ENCODE peak calls at places on chromosomes 1 and 21, in seven cellular contexts. B is ovary; U is fibroblast of lung; S is body of pancreas; F is naive thymus-derived CD4-positive, alpha-beta T cell; I is IMR-90; W is PC-9. Y is an unnamed sample.

GRCh38 chr1:212610575-212610967 is 2.0 kb downstream of the ATF3 start:
- DNase-seq in S (no peak), F (no peak), W (no peak), U (no peak), B (no peak), I (no peak), Y (no peak)

GRCh38 chr1:169466259-169467230 is 19.2 kb downstream of the SLC19A2 start:
- DNase-seq in I (peak), B (no peak), S (peak), F (no peak), W (peak), U (peak), Y (no peak)

GRCh38 chr1:34529935-34530859 is 224.7 kb upstream of the GJB5 start:
- DNase-seq in B (no peak), S (no peak), I (no peak), W (no peak), F (no peak), U (peak), Y (peak)

GRCh38 chr21:32046191-32046590 is 173.4 kb downstream of the HUNK start:
- DNase-seq in I (no peak), U (no peak), W (no peak), B (no peak), S (no peak), F (no peak), Y (no peak)

GRCh38 chr1:87058343-87058649 is 143.9 kb downstream of the HS2ST1 start:
- DNase-seq in W (no peak), F (no peak), U (peak), S (no peak), I (peak), B (no peak), Y (no peak)

GRCh38 chr1:147083919-147084272 is 88.4 kb downstream of the PRKAB2 start:
- DNase-seq in S (no peak), U (no peak), I (no peak), W (peak), B (no peak), F (no peak), Y (no peak)

GRCh38 chr1:114154146-114154962 is 685 bp upstream of the SYT6 start:
- DNase-seq in S (peak), I (no peak), U (peak), F (no peak), B (no peak), W (no peak), Y (no peak)

GRCh38 chr1:226519135-226519534 is 29.4 kb upstream of the STUM start:
- DNase-seq in F (no peak), U (no peak), S (no peak), I (no peak), B (no peak), W (no peak), Y (no peak)

GRCh38 chr1:90821152-90821792 is 104.2 kb upstream of the BARHL2 start:
- DNase-seq in U (peak), S (no peak), I (no peak), W (no peak), F (no peak), B (no peak), Y (no peak)

GRCh38 chr1:198107041-198107440 is 49.8 kb upstream of the NEK7 start:
- DNase-seq in W (peak), U (peak), F (no peak), B (no peak), I (peak), S (no peak), Y (no peak)

GRCh38 chr1:18852501-18852900 is 7.0 kb downstream of the TAS1R2 start:
- DNase-seq in F (no peak), U (no peak), S (no peak), I (no peak), W (no peak), B (no peak), Y (no peak)

GRCh38 chr1:95041491-95042165 is 31.1 kb downstream of the ALG14 start:
- DNase-seq in I (peak), W (peak), U (peak), F (no peak), B (peak), S (peak), Y (no peak)

GRCh38 chr1:210695041-210695440 is 366.3 kb downstream of the HHAT start:
- DNase-seq in F (no peak), B (no peak), S (no peak), U (peak), W (no peak), I (peak), Y (no peak)

GRCh38 chr21:14013056-14013603 is 197.6 kb downstream of the LIPI start:
- DNase-seq in S (no peak), W (no peak), B (no peak), I (no peak), U (no peak), F (no peak), Y (no peak)

DNA sequence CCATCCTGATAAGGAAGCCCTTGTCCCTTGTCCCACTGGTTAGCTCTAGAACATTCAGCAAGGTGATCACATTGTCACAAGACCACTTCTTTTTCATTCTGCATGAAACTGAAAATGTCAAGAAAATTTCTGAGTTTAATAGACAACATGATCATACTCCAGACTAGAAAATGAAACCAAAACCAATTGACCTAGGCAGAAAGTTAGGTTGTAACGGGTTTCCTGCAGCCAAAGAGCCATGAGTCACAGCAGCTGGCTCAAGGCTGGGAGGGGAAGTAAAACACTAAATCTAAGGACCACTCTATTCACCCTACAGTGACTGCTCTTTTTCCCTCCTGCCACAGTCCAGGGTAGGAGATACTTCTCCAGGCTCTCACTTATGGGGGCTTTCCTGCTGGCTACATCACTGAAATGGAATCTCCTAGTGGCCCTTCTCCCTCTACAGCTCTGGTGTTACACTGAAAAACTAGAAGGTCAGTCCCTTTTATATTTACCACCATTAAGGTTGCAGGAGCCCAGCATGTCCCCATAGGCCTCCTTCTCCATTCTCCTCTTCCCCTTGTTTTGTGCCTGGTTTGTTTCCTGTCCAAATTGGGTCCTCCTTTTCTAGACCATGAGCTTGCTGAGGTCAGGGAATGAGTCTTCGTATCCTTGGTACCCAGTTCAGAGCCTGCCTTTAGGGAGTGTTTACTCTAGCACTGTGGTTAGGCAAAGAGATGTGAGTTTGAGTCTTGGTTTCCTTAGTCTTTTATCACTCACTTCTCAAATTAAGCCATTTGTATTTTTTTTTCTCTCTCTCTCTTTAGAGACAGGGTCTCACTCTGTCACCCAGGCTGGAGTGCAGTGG is 236.5 kb upstream of the JUN start:
- DNase-seq in F (peak), S (peak), U (peak), I (peak), B (peak), W (peak), Y (peak)
- H3K4me3 ChIP-seq in F (peak), S (no peak), U (no peak), I (peak), B (peak), W (no peak), Y (peak)

DNA sequence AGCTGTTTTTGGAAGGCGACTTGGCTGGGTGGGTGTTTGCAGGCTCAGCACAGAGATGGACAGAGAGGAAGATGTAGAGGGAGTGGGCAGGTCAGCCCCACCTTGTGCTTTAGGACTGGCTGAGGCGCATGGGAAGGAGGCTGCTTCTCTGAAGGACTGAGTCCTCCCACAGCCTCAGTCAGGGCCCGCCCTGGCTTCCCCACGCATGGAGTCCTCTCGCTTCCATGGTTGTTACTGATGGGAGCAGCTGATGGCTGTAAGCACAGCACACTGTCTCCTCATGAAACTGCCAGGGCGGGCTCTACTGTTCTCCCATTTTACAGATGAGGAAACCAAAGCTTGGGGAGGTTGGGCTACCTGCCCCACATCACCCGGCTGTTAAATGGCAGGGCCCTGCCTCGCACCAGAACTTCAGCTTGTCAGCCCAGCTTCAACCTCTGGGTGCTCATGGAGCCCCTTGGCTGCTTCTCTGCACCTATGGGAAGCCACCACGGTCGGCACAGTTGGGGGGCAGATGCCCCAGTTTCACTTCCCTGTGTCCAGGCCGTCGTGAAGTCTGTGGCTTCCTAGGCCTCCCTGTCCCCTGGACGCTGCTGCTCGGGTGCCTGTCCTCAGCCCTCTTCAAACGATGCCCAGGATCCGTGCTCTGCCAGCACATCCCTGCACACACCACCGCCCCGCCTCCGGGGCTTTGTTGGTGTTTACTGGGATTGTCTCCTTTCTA is 2.4 kb downstream of the TMEM201 start:
- DNase-seq in S (no peak), F (no peak), W (no peak), U (no peak), I (no peak), B (no peak), Y (no peak)
- H3K4me3 ChIP-seq in S (no peak), F (no peak), W (no peak), U (no peak), I (no peak), B (no peak), Y (peak)

GRCh38 chr21:19523731-19524130 is 1120.1 kb upstream of the TMPRSS15 start:
- DNase-seq in B (no peak), U (no peak), F (no peak), I (no peak), W (no peak), S (no peak), Y (no peak)

GRCh38 chr21:19529031-19529430 is 1125.4 kb upstream of the TMPRSS15 start:
- DNase-seq in S (no peak), W (no peak), B (no peak), I (no peak), F (no peak), U (no peak), Y (no peak)

GRCh38 chr21:19522384-19522783 is 1118.8 kb upstream of the TMPRSS15 start:
- DNase-seq in U (no peak), B (no peak), I (no peak), S (no peak), W (no peak), F (no peak), Y (no peak)

DNA sequence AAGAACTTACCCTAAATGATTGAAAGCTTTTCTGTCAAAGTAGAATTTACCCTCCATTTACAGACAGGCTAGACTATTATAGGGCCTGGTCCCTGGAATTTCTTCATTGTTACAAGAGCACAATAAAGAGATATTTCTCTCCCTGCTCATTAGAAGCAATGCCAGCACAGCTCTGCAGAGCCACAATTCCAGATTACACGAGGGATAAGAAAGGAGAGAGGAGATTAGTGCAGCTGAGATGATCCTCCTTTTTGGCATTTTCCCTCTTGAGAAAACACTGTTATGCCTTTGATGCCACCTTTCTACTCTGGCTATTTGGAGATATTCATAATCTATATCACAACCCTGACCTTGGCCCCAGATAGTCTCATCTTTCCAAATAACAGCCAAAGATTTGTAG is 1119.5 kb upstream of the TMPRSS15 start:
- DNase-seq in F (no peak), S (no peak), W (no peak), U (no peak), I (no peak), B (no peak), Y (no peak)
- H3K4me3 ChIP-seq in F (no peak), S (no peak), W (no peak), U (no peak), I (no peak), B (no peak), Y (no peak)

GRCh38 chr1:13543927-13544556 is 30.2 kb upstream of the LRRC38 start:
- DNase-seq in U (peak), F (no peak), S (peak), I (no peak), W (peak), B (peak), Y (no peak)
- H3K4me3 ChIP-seq in U (no peak), F (no peak), S (no peak), I (no peak), W (no peak), B (no peak), Y (no peak)

GRCh38 chr1:149936992-149937705 is 470 bp upstream of the MTMR11 start:
- DNase-seq in U (peak), B (no peak), W (peak), S (no peak), I (peak), F (no peak), Y (no peak)
- H3K4me3 ChIP-seq in U (peak), B (peak), W (peak), S (peak), I (peak), F (no peak), Y (no peak)

GRCh38 chr21:34702341-34702807 is 33.6 kb downstream of the CLIC6 start:
- DNase-seq in B (no peak), W (no peak), F (no peak), I (peak), S (no peak), U (peak), Y (no peak)

GRCh38 chr21:34703566-34703965 is 34.8 kb downstream of the CLIC6 start:
- DNase-seq in S (no peak), W (no peak), B (no peak), I (no peak), U (no peak), F (no peak), Y (no peak)

GRCh38 chr21:34704119-34704518 is 35.3 kb downstream of the CLIC6 start:
- DNase-seq in U (peak), W (no peak), S (no peak), B (no peak), I (peak), F (no peak), Y (no peak)

GRCh38 chr21:34700605-34701004 is 31.8 kb downstream of the CLIC6 start:
- DNase-seq in B (no peak), W (no peak), S (no peak), F (no peak), U (no peak), I (no peak), Y (no peak)

GRCh38 chr21:34701726-34702125 is 32.9 kb downstream of the CLIC6 start:
- DNase-seq in S (no peak), B (no peak), F (no peak), W (no peak), U (peak), I (peak), Y (no peak)
- H3K4me3 ChIP-seq in S (no peak), B (no peak), F (no peak), W (no peak), U (no peak), I (no peak), Y (no peak)

GRCh38 chr21:26167593-26167992 is 3.0 kb downstream of the APP start:
- DNase-seq in B (no peak), U (no peak), I (no peak), W (no peak), S (no peak), F (no peak), Y (no peak)
- H3K4me3 ChIP-seq in B (no peak), U (no peak), I (no peak), W (peak), S (no peak), F (no peak), Y (no peak)

GRCh38 chr1:155320252-155320651 is 442 bp upstream of the RUSC1 start:
- DNase-seq in F (no peak), S (no peak), U (no peak), I (no peak), W (no peak), B (no peak), Y (no peak)

GRCh38 chr1:155322571-155322952 is 1.9 kb downstream of the RUSC1 start:
- DNase-seq in S (no peak), I (peak), B (no peak), W (no peak), U (peak), F (no peak), Y (no peak)

GRCh38 chr1:155322953-155323728 is 2.4 kb downstream of the RUSC1 start:
- DNase-seq in S (peak), B (peak), F (peak), W (peak), I (peak), U (peak), Y (peak)

GRCh38 chr1:155320661-155321576 is at the start of gene RUSC1:
- DNase-seq in S (peak), W (no peak), F (peak), U (peak), I (peak), B (peak), Y (peak)

GRCh38 chr1:155321577-155322497 is 1.1 kb downstream of the RUSC1 start:
- DNase-seq in B (peak), U (no peak), S (no peak), W (no peak), F (no peak), I (no peak), Y (peak)
- H3K4me3 ChIP-seq in B (peak), U (peak), S (no peak), W (peak), F (no peak), I (peak), Y (peak)